ENCODE peak calls at places on chromosomes 11 and 22, in nine cellular contexts. V, R, X, T, O, A, B, Z and F are unnamed samples.

GRCh38 chr11:71562120-71562519 is 3.2 kb upstream of the KRTAP5-10 start:
- DNase-seq in V (no peak), R (no peak), X (no peak), T (no peak), O (no peak), A (no peak), B (no peak), Z (no peak), F (no peak)

GRCh38 chr22:38257170-38257569 is 15.6 kb downstream of the TMEM184B start:
- DNase-seq in V (no peak), R (no peak), X (peak), T (peak), O (no peak), A (no peak), B (no peak), Z (no peak), F (no peak)

GRCh38 chr22:45602824-45603301 is 68.8 kb upstream of the ATXN10 start:
- DNase-seq in V (peak), R (no peak), X (no peak), T (no peak), O (peak), A (peak), B (no peak), Z (no peak), F (no peak)

GRCh38 chr11:85752890-85753581 is 57.9 kb downstream of the SYTL2 start:
- DNase-seq in V (peak), R (no peak), X (peak), T (no peak), O (no peak), A (peak), B (no peak), Z (peak), F (no peak)

GRCh38 chr11:3947084-3947483 is 91.6 kb downstream of the STIM1 start:
- DNase-seq in V (no peak), R (peak), X (peak), T (peak), O (peak), A (peak), B (no peak), Z (peak), F (no peak)

GRCh38 chr11:68355471-68355870 is 43.1 kb downstream of the LRP5 start:
- DNase-seq in V (no peak), R (no peak), X (no peak), T (no peak), O (no peak), A (no peak), B (no peak), Z (no peak), F (no peak)

GRCh38 chr11:77181226-77181625 is 53.2 kb downstream of the MYO7A start:
- DNase-seq in V (no peak), R (no peak), X (no peak), T (no peak), O (no peak), A (no peak), B (no peak), Z (no peak), F (no peak)

GRCh38 chr11:124207102-124207792 is 24.1 kb downstream of the OR10D3 start:
- DNase-seq in V (peak), R (no peak), X (no peak), T (no peak), O (no peak), A (peak), B (no peak), Z (no peak), F (no peak)

GRCh38 chr11:112249871-112250590 is 10.6 kb downstream of the PLET1 start:
- DNase-seq in V (no peak), R (no peak), X (no peak), T (no peak), O (no peak), A (no peak), B (no peak), Z (no peak), F (no peak)

GRCh38 chr11:57150454-57150917 is 31.3 kb upstream of the LRRC55 start:
- DNase-seq in V (peak), R (no peak), X (no peak), T (peak), O (no peak), A (no peak), B (no peak), Z (no peak), F (no peak)

GRCh38 chr11:15747671-15748070 is 608.7 kb downstream of the SOX6 start:
- DNase-seq in V (no peak), R (no peak), X (no peak), T (peak), O (no peak), A (no peak), B (no peak), Z (no peak), F (no peak)

GRCh38 chr11:1111545-1112212 is 37.0 kb downstream of the MUC2 start:
- DNase-seq in V (no peak), R (no peak), X (no peak), T (no peak), O (peak), A (no peak), B (no peak), Z (no peak), F (no peak)

GRCh38 chr22:39518996-39519680 is 1.2 kb upstream of the ATF4 start:
- DNase-seq in V (peak), R (no peak), X (no peak), T (peak), O (no peak), A (no peak), B (no peak), Z (no peak), F (no peak)

GRCh38 chr11:19595840-19596751 is 116.5 kb upstream of the NAV2 start:
- DNase-seq in V (no peak), R (no peak), X (peak), T (peak), O (peak), A (no peak), B (no peak), Z (peak), F (peak)

GRCh38 chr22:46674367-46674781 is 54.2 kb downstream of the GRAMD4 start:
- DNase-seq in V (no peak), R (no peak), X (peak), T (no peak), O (peak), A (no peak), B (no peak), Z (peak), F (no peak)

GRCh38 chr11:33000181-33000580 is 15.5 kb upstream of the DEPDC7 start:
- DNase-seq in V (no peak), R (no peak), X (peak), T (peak), O (no peak), A (no peak), B (no peak), Z (no peak), F (no peak)

GRCh38 chr11:70201876-70202861 is 927 bp upstream of the FADD start:
- DNase-seq in V (peak), R (no peak), X (no peak), T (no peak), O (no peak), A (peak), B (no peak), Z (no peak), F (no peak)

GRCh38 chr11:112697779-112698178 is 263.4 kb upstream of the NCAM1 start:
- DNase-seq in V (no peak), R (no peak), X (no peak), T (no peak), O (no peak), A (no peak), B (no peak), Z (no peak), F (no peak)

GRCh38 chr22:23166841-23167610 is 13.3 kb upstream of the BCR start:
- DNase-seq in V (no peak), R (no peak), X (no peak), T (no peak), O (no peak), A (no peak), B (no peak), Z (no peak), F (no peak)

GRCh38 chr11:1054143-1055108 is 17.9 kb upstream of the MUC6 start:
- DNase-seq in V (no peak), R (peak), X (peak), T (no peak), O (no peak), A (no peak), B (no peak), Z (no peak), F (no peak)

GRCh38 chr11:129090056-129090455 is 102.1 kb downstream of the ARHGAP32 start:
- DNase-seq in V (no peak), R (no peak), X (no peak), T (peak), O (no peak), A (no peak), B (no peak), Z (no peak), F (no peak)

GRCh38 chr22:45504703-45505341 is 2.1 kb downstream of the FBLN1 start:
- DNase-seq in V (peak), R (no peak), X (peak), T (peak), O (peak), A (peak), B (no peak), Z (no peak), F (no peak)

GRCh38 chr22:47005506-47006408 is 243.3 kb downstream of the TBC1D22A start:
- DNase-seq in V (no peak), R (no peak), X (no peak), T (no peak), O (no peak), A (no peak), B (no peak), Z (no peak), F (no peak)

GRCh38 chr11:31303644-31304043 is 65.9 kb downstream of the DCDC1 start:
- DNase-seq in V (no peak), R (no peak), X (no peak), T (no peak), O (no peak), A (no peak), B (no peak), Z (no peak), F (no peak)

GRCh38 chr11:1041936-1042608 is 5.6 kb upstream of the MUC6 start:
- DNase-seq in V (peak), R (no peak), X (no peak), T (no peak), O (peak), A (no peak), B (no peak), Z (no peak), F (no peak)

GRCh38 chr11:83523676-83524075 is 237.5 kb upstream of the CCDC90B start:
- DNase-seq in V (no peak), R (no peak), X (no peak), T (no peak), O (no peak), A (no peak), B (no peak), Z (no peak), F (no peak)

GRCh38 chr11:17694711-17695110 is 24.7 kb upstream of the MYOD1 start:
- DNase-seq in V (no peak), R (no peak), X (no peak), T (no peak), O (no peak), A (no peak), B (no peak), Z (no peak), F (no peak)

GRCh38 chr22:31635638-31636306 is 26.2 kb downstream of the PISD start:
- DNase-seq in V (no peak), R (peak), X (no peak), T (no peak), O (no peak), A (no peak), B (no peak), Z (peak), F (no peak)

GRCh38 chr11:2419638-2420501 is 19.3 kb downstream of the TSSC4 start:
- DNase-seq in V (peak), R (peak), X (peak), T (peak), O (peak), A (peak), B (peak), Z (peak), F (peak)

GRCh38 chr22:24208012-24208749 is 26.9 kb downstream of the SUSD2 start:
- DNase-seq in V (no peak), R (peak), X (peak), T (peak), O (peak), A (peak), B (no peak), Z (peak), F (peak)

GRCh38 chr11:18452927-18453326 is 2.7 kb upstream of the LDHAL6A start:
- DNase-seq in V (no peak), R (no peak), X (no peak), T (peak), O (no peak), A (no peak), B (no peak), Z (no peak), F (peak)

GRCh38 chr11:64777449-64778222 is 706 bp downstream of the SF1 start:
- DNase-seq in V (peak), R (peak), X (peak), T (peak), O (peak), A (peak), B (peak), Z (peak), F (peak)
- TF ChIP-seq POLR2A in V (no peak), R (peak), X (peak), T (peak), O (no peak), A (no peak), B (peak), Z (peak), F (peak)

DNA sequence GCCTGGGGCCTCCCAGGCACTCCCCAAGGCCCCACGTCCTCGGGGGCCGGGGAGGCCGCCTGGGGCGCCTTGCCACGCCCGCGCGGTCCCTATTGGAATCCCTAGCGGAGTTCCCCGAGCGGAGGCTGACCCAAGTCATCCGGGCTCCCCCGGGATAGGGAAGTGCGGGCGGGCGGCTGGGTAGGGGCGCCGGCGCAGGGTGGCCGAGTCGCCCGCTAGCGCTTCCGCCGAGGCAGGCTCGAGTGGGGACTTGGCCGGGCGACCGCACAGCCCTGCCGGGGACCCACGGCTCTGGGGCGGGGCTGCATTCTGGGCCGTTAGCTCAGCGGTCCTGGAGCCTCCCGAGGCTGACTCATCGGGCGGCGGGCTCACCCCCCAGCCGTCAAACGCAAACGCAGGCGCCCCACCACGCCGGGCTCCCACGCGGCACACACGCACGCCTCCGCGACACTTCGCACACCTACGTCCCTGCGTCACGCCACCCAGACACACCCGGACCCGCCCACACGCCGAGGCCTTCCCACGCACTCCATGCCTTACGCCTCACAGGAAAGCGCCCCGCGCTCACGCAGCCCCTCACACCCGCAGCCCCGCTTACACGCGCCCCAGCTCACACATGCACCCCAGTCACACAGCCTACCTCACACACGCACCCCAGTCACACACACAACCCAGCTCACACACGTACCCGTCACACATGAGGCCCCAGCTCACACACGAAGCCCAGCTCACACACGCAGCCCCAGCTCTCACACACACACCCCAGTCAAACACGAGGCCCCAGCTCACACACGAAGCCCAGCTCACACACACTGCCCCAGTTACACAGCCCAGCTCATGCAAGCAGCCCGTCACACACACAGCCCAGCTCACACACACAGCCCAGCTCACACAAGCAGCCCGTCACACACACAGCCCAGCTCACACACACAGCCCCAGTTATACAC is 1.1 kb downstream of the PHLDB1 start:
- DNase-seq in V (peak), R (no peak), X (peak), T (peak), O (peak), A (peak), B (peak), Z (peak), F (peak)
- TF ChIP-seq POLR2A in V (no peak), R (peak), X (peak), T (peak), O (no peak), A (no peak), B (peak), Z (no peak), F (peak)

GRCh38 chr22:43152001-43152354 is 619 bp downstream of the TSPO start:
- DNase-seq in V (no peak), R (no peak), X (peak), T (no peak), O (no peak), A (no peak), B (no peak), Z (no peak), F (no peak)

GRCh38 chr22:43153916-43154315 is 2.6 kb downstream of the TSPO start:
- DNase-seq in V (no peak), R (no peak), X (no peak), T (no peak), O (no peak), A (peak), B (no peak), Z (no peak), F (no peak)

GRCh38 chr22:43152355-43153071 is 1.2 kb downstream of the TSPO start:
- DNase-seq in V (peak), R (peak), X (peak), T (peak), O (peak), A (peak), B (peak), Z (peak), F (peak)

GRCh38 chr22:43150731-43151206 is 590 bp upstream of the TSPO start:
- DNase-seq in V (no peak), R (no peak), X (no peak), T (no peak), O (no peak), A (no peak), B (no peak), Z (no peak), F (no peak)

GRCh38 chr22:43151251-43152000 is at the start of gene TSPO:
- DNase-seq in V (peak), R (peak), X (peak), T (peak), O (peak), A (peak), B (peak), Z (peak), F (peak)
- TF ChIP-seq POLR2A in V (no peak), R (peak), X (peak), T (no peak), O (no peak), A (peak), B (peak), Z (no peak), F (peak)

GRCh38 chr11:119322921-119323531 is 6.1 kb upstream of the MCAM start:
- DNase-seq in V (no peak), R (no peak), X (no peak), T (no peak), O (no peak), A (no peak), B (peak), Z (no peak), F (no peak)

GRCh38 chr11:119319702-119320592 is 3.0 kb upstream of the MCAM start:
- DNase-seq in V (no peak), R (no peak), X (peak), T (no peak), O (peak), A (peak), B (no peak), Z (no peak), F (no peak)

GRCh38 chr11:119322360-119322739 is 5.4 kb upstream of the MCAM start:
- DNase-seq in V (no peak), R (no peak), X (peak), T (no peak), O (no peak), A (peak), B (no peak), Z (no peak), F (no peak)

GRCh38 chr11:119319136-119319701 is 2.3 kb upstream of the MCAM start:
- DNase-seq in V (no peak), R (no peak), X (no peak), T (no peak), O (no peak), A (no peak), B (no peak), Z (no peak), F (no peak)

GRCh38 chr11:119320593-119321524 is 3.9 kb upstream of the MCAM start:
- DNase-seq in V (no peak), R (no peak), X (peak), T (peak), O (peak), A (peak), B (no peak), Z (no peak), F (no peak)
- TF ChIP-seq POLR2A in V (no peak), R (no peak), X (peak), T (peak), O (no peak), A (peak), B (peak), Z (no peak), F (no peak)